ENCODE peak calls at places on chromosomes 7 and 10, in seven cellular contexts. Y, Z, A, R, W, C and M are unnamed samples. For H3K4me1, the result is how much of the 10 kb centered on the place peaks cover.

GRCh38 chr10:23871211-23871610 is 337.7 kb upstream of the KIAA1217 start:
- DNase-seq in Y (no peak), Z (no peak), A (no peak), R (no peak), W (no peak), C (no peak), M (no peak)

GRCh38 chr7:67343566-67343965 is 346.9 kb downstream of the TYW1 start:
- DNase-seq in Y (peak), Z (no peak), A (no peak), R (no peak), W (no peak), C (peak), M (no peak)

GRCh38 chr10:101140084-101140949 is 9.2 kb downstream of the TLX1 start:
- DNase-seq in Y (no peak), Z (no peak), A (no peak), R (peak), W (no peak), C (no peak), M (no peak)

GRCh38 chr7:5212633-5213285 is 22.7 kb downstream of the WIPI2 start:
- DNase-seq in Y (peak), Z (no peak), A (no peak), R (no peak), W (no peak), C (peak), M (no peak)

GRCh38 chr7:123763191-123763661 is 14.4 kb upstream of the WASL start:
- DNase-seq in Y (no peak), Z (no peak), A (no peak), R (no peak), W (no peak), C (no peak), M (no peak)

GRCh38 chr10:478471-479245 is 210.8 kb downstream of the DIP2C start:
- DNase-seq in Y (no peak), Z (no peak), A (no peak), R (no peak), W (peak), C (peak), M (no peak)

GRCh38 chr7:27110163-27110976 is 7.9 kb upstream of the HOXA2 start:
- DNase-seq in Y (no peak), Z (no peak), A (peak), R (peak), W (peak), C (no peak), M (peak)

GRCh38 chr7:155233703-155234492 is 63.8 kb upstream of the INSIG1 start:
- DNase-seq in Y (no peak), Z (peak), A (no peak), R (no peak), W (no peak), C (no peak), M (no peak)

GRCh38 chr10:27383595-27384542 is 120.2 kb upstream of the RAB18 start:
- DNase-seq in Y (no peak), Z (no peak), A (peak), R (peak), W (peak), C (no peak), M (peak)

GRCh38 chr7:26850193-26850651 is 14.2 kb downstream of the SKAP2 start:
- DNase-seq in Y (no peak), Z (no peak), A (no peak), R (no peak), W (peak), C (no peak), M (peak)

GRCh38 chr10:14586901-14587300 is 187.8 kb downstream of the FAM107B start:
- DNase-seq in Y (no peak), Z (peak), A (no peak), R (no peak), W (peak), C (no peak), M (no peak)

GRCh38 chr7:31744294-31744874 is 57.4 kb downstream of the PPP1R17 start:
- DNase-seq in Y (no peak), Z (no peak), A (peak), R (peak), W (peak), C (no peak), M (peak)

GRCh38 chr7:22346383-22347107 is 10.4 kb downstream of the RAPGEF5 start:
- DNase-seq in Y (no peak), Z (no peak), A (no peak), R (no peak), W (no peak), C (no peak), M (peak)
- H3K4me1 ChIP-seq in Y (under half), Z (under half), A (under half), R (under half), W (under half), C (under half), M (under half)

GRCh38 chr7:90736316-90736715 is 140.2 kb downstream of the CDK14 start:
- DNase-seq in Y (no peak), Z (no peak), A (no peak), R (no peak), W (no peak), C (no peak), M (no peak)
- H3K4me1 ChIP-seq in Y (under half), Z (under half), A (under half), R (under half), W (under half), C (under half), M (under half)

DNA sequence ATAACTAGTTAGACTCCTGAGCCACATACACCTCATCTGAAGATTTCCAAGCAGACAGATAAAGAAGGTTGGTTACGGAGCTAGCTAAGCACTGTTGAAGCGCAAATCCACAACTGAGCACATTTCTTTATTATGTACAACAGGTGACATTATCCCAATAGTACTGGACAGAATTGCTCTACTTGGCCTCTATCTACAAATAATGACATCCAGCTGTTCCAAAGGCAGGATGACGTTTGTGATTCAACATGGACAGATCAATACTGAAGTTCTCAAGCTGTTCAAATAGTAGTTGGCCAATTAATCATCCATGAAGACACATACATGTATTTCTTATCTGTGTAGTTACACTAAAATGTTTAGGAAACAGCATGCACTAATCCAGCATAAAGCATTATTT is 101.0 kb downstream of the UBE2H start:
- DNase-seq in Y (no peak), Z (no peak), A (no peak), R (no peak), W (no peak), C (no peak), M (no peak)
- H3K4me1 ChIP-seq in Y (under half), Z (under half), A (under half), R (under half), W (under half), C (under half), M (under half)

GRCh38 chr7:100191775-100192174 is 14.1 kb downstream of the STAG3 start:
- DNase-seq in Y (no peak), Z (no peak), A (peak), R (peak), W (no peak), C (no peak), M (peak)
- H3K4me1 ChIP-seq in Y (under half), Z (under half), A (under half), R (under half), W (under half), C (under half), M (under half)

DNA sequence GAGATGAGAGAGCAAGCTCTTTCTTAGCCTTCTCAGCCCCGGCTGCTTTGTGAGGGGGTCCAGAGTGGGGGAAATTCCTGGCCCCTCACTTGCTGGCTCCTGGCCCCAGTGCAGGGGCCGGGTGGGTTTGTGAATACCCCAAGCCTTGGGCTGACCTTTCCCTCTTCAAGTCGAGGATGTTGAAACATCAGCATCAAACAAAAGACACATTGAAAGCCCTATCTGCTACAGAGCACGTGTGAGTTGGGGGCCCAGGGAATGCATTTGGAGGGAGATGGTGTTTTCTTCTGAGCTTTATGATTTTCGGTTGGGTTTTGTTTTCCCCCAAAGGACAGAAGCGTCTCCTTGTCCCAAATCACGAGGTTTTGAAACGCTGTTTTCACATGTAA is 2.8 kb downstream of the ZMIZ1 start:
- DNase-seq in Y (no peak), Z (no peak), A (no peak), R (no peak), W (no peak), C (no peak), M (no peak)
- H3K4me1 ChIP-seq in Y (half or more), Z (under half), A (half or more), R (half or more), W (under half), C (half or more), M (under half)

DNA sequence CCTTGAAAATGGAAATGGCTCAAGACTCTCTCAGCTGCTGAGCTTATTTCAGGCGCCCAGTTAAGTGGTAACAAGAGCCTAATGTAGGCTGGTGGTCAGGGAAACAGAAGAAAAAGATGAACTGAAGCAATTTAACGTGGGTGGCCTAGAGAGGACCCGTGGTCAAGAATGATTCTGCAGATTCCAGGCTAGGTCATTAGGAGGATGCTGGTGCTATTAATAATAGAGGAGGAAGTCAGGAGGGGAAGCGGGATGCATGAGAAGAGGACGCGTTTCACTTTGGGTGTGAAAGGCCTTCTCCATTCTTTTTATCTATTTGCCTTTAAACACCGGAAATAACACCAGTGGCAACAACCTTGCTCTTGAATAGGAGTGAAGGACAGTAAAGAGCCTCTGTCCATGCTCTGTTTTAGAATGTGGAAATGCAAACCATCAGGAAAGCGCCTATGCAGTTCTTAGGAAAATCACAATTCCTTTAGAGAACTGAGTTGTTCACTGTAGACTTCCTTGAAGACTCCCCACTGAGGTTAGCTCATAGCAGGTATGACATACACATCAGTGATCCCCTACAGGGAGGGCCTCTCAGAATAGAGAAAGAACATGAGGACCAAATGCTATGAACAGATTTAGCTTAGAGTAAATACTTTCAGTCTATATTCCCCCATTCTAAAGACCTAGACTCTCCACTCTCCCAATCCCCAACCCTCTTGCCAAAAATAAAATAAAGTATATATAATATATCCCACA is 8.6 kb downstream of the LIPA start:
- DNase-seq in Y (no peak), Z (no peak), A (no peak), R (no peak), W (no peak), C (no peak), M (no peak)
- H3K4me1 ChIP-seq in Y (under half), Z (under half), A (under half), R (under half), W (under half), C (under half), M (under half)

GRCh38 chr10:93454146-93454545 is 28.0 kb downstream of the MYOF start:
- DNase-seq in Y (no peak), Z (no peak), A (no peak), R (no peak), W (no peak), C (no peak), M (no peak)

GRCh38 chr10:93458821-93459257 is 23.3 kb downstream of the MYOF start:
- DNase-seq in Y (no peak), Z (no peak), A (peak), R (peak), W (peak), C (peak), M (peak)

GRCh38 chr10:93457511-93457910 is 24.6 kb downstream of the MYOF start:
- DNase-seq in Y (no peak), Z (no peak), A (no peak), R (no peak), W (no peak), C (no peak), M (no peak)

GRCh38 chr10:93452143-93452542 is 30.0 kb downstream of the MYOF start:
- DNase-seq in Y (no peak), Z (no peak), A (no peak), R (no peak), W (no peak), C (no peak), M (no peak)

DNA sequence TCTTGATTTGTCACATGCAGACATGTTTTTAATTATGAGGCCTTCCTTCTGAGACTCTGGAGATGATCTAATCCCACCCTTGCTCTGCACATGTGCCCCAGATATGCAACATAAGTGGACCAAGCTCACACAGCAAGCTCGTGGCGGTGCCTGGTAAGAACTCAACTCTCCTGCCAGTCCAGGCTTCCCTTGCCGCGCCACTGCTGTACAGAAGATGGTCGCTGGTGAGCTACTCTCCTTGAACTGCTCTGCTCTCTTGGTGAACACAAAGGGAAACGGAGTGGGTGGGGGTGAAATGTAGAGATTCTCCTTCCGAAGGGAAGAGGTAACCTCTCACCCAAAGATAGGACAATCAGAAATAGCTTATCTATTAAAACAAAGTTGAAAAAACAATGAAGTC is 25.7 kb downstream of the MYOF start:
- DNase-seq in Y (no peak), Z (no peak), A (no peak), R (no peak), W (no peak), C (no peak), M (no peak)
- H3K4me1 ChIP-seq in Y (half or more), Z (under half), A (under half), R (under half), W (under half), C (under half), M (under half)

GRCh38 chr7:2525931-2526630 is 6.5 kb downstream of the LFNG start:
- DNase-seq in Y (no peak), Z (no peak), A (no peak), R (no peak), W (no peak), C (no peak), M (no peak)
- H3K4me1 ChIP-seq in Y (half or more), Z (half or more), A (half or more), R (half or more), W (half or more), C (half or more), M (half or more)

GRCh38 chr10:3782099-3782455 is 2.9 kb downstream of the KLF6 start:
- DNase-seq in Y (no peak), Z (peak), A (no peak), R (no peak), W (no peak), C (no peak), M (no peak)

GRCh38 chr10:3780056-3780765 is 4.8 kb downstream of the KLF6 start:
- DNase-seq in Y (no peak), Z (no peak), A (peak), R (peak), W (peak), C (no peak), M (peak)

GRCh38 chr10:3781458-3782098 is 3.4 kb downstream of the KLF6 start:
- DNase-seq in Y (no peak), Z (no peak), A (peak), R (peak), W (peak), C (peak), M (peak)

GRCh38 chr10:3779146-3779707 is 5.8 kb downstream of the KLF6 start:
- DNase-seq in Y (no peak), Z (no peak), A (peak), R (peak), W (peak), C (no peak), M (no peak)

DNA sequence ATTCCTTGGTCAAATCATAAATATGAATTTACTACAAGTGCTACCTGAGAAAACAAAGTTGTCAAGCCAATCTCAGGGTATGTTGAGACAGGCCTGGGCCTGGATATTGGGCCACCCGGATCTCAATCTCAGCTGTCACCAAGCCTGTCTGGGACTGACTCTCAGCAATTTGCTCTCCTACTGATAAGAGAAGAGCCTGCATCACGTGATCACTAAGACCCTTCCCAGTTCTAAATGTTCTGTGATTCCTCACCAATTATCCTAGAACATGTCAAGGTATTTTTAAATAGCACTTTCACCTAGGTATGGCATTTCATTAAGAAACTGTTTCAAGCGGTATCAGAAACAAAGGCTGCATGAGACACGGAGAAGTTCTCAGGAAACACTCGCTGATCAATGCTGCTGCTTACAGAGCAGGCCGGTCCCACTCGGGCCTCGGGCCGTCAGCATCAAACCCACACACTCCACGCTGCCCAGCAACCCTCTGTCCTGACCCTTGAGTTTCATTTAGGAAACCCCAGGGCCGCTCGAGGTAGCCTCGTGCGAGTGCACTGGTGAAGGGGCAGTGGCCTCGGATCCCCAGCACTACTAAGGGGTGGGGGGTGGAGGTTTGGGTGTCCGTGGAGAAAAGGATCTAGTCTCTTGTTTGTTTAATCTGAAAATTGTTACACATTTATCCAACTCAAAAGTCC is 4.1 kb downstream of the KLF6 start:
- DNase-seq in Y (no peak), Z (no peak), A (peak), R (peak), W (peak), C (no peak), M (no peak)
- H3K4me1 ChIP-seq in Y (half or more), Z (half or more), A (half or more), R (under half), W (under half), C (half or more), M (half or more)

GRCh38 chr7:142807855-142808460 is 37.2 kb downstream of the PRSS2 start:
- DNase-seq in Y (no peak), Z (no peak), A (peak), R (no peak), W (no peak), C (no peak), M (peak)
- H3K4me1 ChIP-seq in Y (under half), Z (half or more), A (half or more), R (under half), W (under half), C (under half), M (half or more)